ENCODE peak calls at places on chromosomes 3 and 15, in nine cellular contexts. N, F, C, R, S, U, Q, A and I are unnamed samples.

GRCh38 chr15:40650479-40650878 is 44.5 kb upstream of the RAD51 start:
- DNase-seq in N (no peak), F (no peak), C (no peak), R (no peak), S (no peak), U (no peak), Q (peak; percentile 10), A (no peak), I (no peak)

GRCh38 chr3:194571491-194571941 is 61.7 kb downstream of the TMEM44 start:
- DNase-seq in N (no peak), F (no peak), C (no peak), R (no peak), S (no peak), U (no peak), Q (no peak), A (no peak), I (no peak)

GRCh38 chr3:181459516-181459915 is 252.2 kb upstream of the SOX2 start:
- DNase-seq in N (no peak), F (no peak), C (no peak), R (no peak), S (no peak), U (no peak), Q (no peak), A (no peak), I (no peak)

GRCh38 chr3:14481646-14482036 is 58.5 kb downstream of the GRIP2 start:
- DNase-seq in N (no peak), F (no peak), C (no peak), R (no peak), S (no peak), U (no peak), Q (no peak), A (no peak), I (no peak)

GRCh38 chr3:123089611-123090301 is 22.9 kb downstream of the PDIA5 start:
- DNase-seq in N (peak; percentile 43), F (no peak), C (no peak), R (no peak), S (no peak), U (peak; percentile 97), Q (no peak), A (peak; percentile 89), I (peak; percentile 90)

GRCh38 chr3:118480101-118480860 is 554.4 kb downstream of the IGSF11 start:
- DNase-seq in N (no peak), F (no peak), C (no peak), R (no peak), S (no peak), U (no peak), Q (no peak), A (no peak), I (no peak)

GRCh38 chr3:156628836-156629618 is 45.4 kb upstream of the TIPARP start:
- DNase-seq in N (no peak), F (no peak), C (no peak), R (no peak), S (no peak), U (no peak), Q (no peak), A (no peak), I (no peak)

GRCh38 chr15:71800835-71801745 is 9.3 kb upstream of the NR2E3 start:
- DNase-seq in N (peak; percentile 55), F (peak; percentile 55), C (peak; percentile 91), R (peak; percentile 29), S (no peak), U (no peak), Q (peak; percentile 47), A (peak; percentile 43), I (peak; percentile 63)

GRCh38 chr15:98649621-98649995 is 1.3 kb downstream of the IGF1R start:
- DNase-seq in N (no peak), F (peak; percentile 52), C (peak; percentile 49), R (no peak), S (no peak), U (no peak), Q (no peak), A (peak; percentile 53), I (peak; percentile 34)

GRCh38 chr15:35181538-35181937 is 96.4 kb upstream of the NANOGP8 start:
- DNase-seq in N (no peak), F (no peak), C (no peak), R (no peak), S (no peak), U (no peak), Q (no peak), A (no peak), I (no peak)

GRCh38 chr15:35191783-35192182 is 106.7 kb upstream of the NANOGP8 start:
- DNase-seq in N (no peak), F (no peak), C (no peak), R (no peak), S (no peak), U (no peak), Q (no peak), A (no peak), I (no peak)

GRCh38 chr15:35184646-35185045 is 99.6 kb upstream of the NANOGP8 start:
- DNase-seq in N (no peak), F (no peak), C (no peak), R (no peak), S (no peak), U (no peak), Q (no peak), A (no peak), I (no peak)

GRCh38 chr15:35182841-35183479 is 97.9 kb upstream of the NANOGP8 start:
- DNase-seq in N (no peak), F (no peak), C (no peak), R (no peak), S (no peak), U (no peak), Q (no peak), A (no peak), I (no peak)

DNA sequence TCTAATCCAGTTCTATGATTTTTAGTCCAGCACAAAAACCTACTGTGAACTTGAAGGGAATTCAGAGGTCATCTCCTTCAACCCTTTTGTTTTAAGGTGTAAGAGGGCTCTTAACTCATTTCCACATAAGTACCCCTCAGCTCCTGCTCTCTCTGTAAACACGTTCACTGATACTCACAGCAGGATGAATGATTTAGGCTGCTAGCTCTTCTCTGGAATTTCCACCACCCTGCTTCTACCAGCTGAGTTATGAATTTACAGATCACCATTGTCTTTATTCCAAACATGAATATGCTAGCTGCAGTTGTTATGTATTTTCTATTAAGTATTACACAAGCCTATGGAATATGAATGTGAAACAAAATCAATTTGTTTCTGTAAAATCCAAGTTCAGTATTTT is 101.3 kb upstream of the NANOGP8 start:
- DNase-seq in N (no peak), F (no peak), C (no peak), R (no peak), S (no peak), U (no peak), Q (no peak), A (no peak), I (no peak)
- H3K4me3 ChIP-seq in N (no peak overlapping the region), F (no peak overlapping the region), C (no peak overlapping the region), R (no peak overlapping the region), S (no peak overlapping the region), U (no peak overlapping the region), Q (no peak overlapping the region), A (no peak overlapping the region), I (no peak overlapping the region)

DNA sequence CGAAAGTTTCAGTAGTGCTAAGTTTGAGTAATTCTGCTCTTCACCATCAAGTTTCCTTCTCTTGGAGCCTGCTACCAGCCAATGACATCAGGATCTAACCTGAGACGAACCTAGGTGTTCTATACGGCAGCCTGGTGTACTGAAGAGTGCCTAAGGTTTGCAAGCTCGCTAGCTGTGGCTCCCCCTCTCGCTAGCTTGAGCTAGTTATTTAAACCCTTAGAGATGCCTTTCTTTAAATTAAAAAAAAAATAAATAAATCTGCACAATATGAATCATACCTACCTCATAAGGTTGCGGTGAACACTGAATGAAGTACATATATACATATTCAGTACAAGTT is 1.4 kb upstream of the COL8A1 start:
- DNase-seq in N (no peak), F (no peak), C (no peak), R (no peak), S (no peak), U (no peak), Q (no peak), A (no peak), I (no peak)
- TF ChIP-seq CTCF in N (no peak), F (no peak), C (no peak), R (no peak), S (no peak), U (no peak), Q (no peak), A (no peak), I (no peak)

GRCh38 chr15:44711356-44712107 is at the start of gene B2M:
- DNase-seq in N (peak; percentile 97), F (peak; percentile 97), C (peak; percentile 71), R (peak; percentile 97), S (peak; percentile 96), U (peak; percentile 96), Q (peak; percentile 92), A (peak; percentile 97), I (peak; percentile 97)

GRCh38 chr15:44710236-44711088 is 661 bp downstream of the PATL2 start:
- DNase-seq in N (peak; percentile 35), F (peak; percentile 63), C (no peak), R (no peak), S (no peak), U (no peak), Q (no peak), A (peak; percentile 43), I (no peak)

GRCh38 chr15:44711089-44711355 is at the start of gene PATL2:
- DNase-seq in N (no peak), F (no peak), C (no peak), R (no peak), S (no peak), U (no peak), Q (no peak), A (no peak), I (no peak)

GRCh38 chr15:44713006-44713966 is 2.0 kb downstream of the B2M start:
- DNase-seq in N (no peak), F (no peak), C (peak; percentile 36), R (no peak), S (no peak), U (no peak), Q (peak; percentile 27), A (no peak), I (no peak)

DNA sequence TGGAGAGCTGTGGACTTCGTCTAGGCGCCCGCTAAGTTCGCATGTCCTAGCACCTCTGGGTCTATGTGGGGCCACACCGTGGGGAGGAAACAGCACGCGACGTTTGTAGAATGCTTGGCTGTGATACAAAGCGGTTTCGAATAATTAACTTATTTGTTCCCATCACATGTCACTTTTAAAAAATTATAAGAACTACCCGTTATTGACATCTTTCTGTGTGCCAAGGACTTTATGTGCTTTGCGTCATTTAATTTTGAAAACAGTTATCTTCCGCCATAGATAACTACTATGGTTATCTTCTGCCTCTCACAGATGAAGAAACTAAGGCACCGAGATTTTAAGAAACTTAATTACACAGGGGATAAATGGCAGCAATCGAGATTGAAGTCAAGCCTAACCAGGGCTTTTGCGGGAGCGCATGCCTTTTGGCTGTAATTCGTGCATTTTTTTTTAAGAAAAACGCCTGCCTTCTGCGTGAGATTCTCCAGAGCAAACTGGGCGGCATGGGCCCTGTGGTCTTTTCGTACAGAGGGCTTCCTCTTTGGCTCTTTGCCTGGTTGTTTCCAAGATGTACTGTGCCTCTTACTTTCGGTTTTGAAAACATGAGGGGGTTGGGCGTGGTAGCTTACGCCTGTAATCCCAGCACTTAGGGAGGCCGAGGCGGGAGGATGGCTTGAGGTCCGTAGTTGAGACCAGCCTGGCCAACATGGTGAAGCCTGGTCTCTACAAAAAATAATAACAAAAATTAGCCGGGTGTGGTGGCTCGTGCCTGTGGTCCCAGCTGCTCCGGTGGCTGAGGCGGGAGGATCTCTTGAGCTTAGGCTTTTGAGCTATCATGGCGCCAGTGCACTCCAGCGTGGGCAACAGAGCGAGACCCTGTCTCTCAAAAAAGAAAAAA is 1.0 kb downstream of the B2M start:
- DNase-seq in N (peak; percentile 82), F (peak; percentile 80), C (peak; percentile 19), R (peak; percentile 68), S (peak; percentile 66), U (peak; percentile 80), Q (peak; percentile 43), A (peak; percentile 74), I (peak; percentile 82)
- TF ChIP-seq POLR2A in N (peak; percentile 71), F (peak; percentile 76), C (no peak), R (peak; percentile 28), S (no peak), U (no peak), Q (no peak), A (no peak), I (no peak)

GRCh38 chr15:74542192-74543042 is 1.4 kb downstream of the ARID3B start:
- DNase-seq in N (no peak), F (no peak), C (no peak), R (no peak), S (no peak), U (no peak), Q (no peak), A (no peak), I (no peak)
- H3K4me3 ChIP-seq in N (peak overlapping the region; percentile 84), F (no peak overlapping the region), C (peak overlapping the region; percentile 74), R (peak overlapping the region; percentile 83), S (peak overlapping the region; percentile 51), U (peak overlapping the region; percentile 90), Q (peak overlapping the region; percentile 98), A (peak overlapping the region; percentile 92), I (no peak overlapping the region)